ENCODE peak calls at places on chromosome 12, in six cellular contexts. Q, A, P, I, O and U are unnamed samples.

GRCh38 chr12:79674629-79675028 is 16.1 kb downstream of the PAWR start:
- DNase-seq in Q (no peak), A (no peak), P (no peak), I (no peak), O (peak), U (no peak)

GRCh38 chr12:75389061-75389460 is 1.8 kb upstream of the GLIPR1L2 start:
- DNase-seq in Q (no peak), A (no peak), P (no peak), I (no peak), O (peak), U (no peak)

GRCh38 chr12:52193991-52194390 is 2.2 kb upstream of the KRT80 start:
- DNase-seq in Q (no peak), A (no peak), P (no peak), I (no peak), O (no peak), U (no peak)

GRCh38 chr12:125220404-125221273 is 155.4 kb downstream of the AACS start:
- DNase-seq in Q (no peak), A (peak), P (no peak), I (no peak), O (no peak), U (peak)

GRCh38 chr12:117189725-117190209 is 503 bp downstream of the FBXO21 start:
- DNase-seq in Q (peak), A (peak), P (peak), I (peak), O (peak), U (peak)

GRCh38 chr12:85363382-85364190 is 83.6 kb downstream of the ALX1 start:
- DNase-seq in Q (no peak), A (no peak), P (no peak), I (no peak), O (peak), U (no peak)

GRCh38 chr12:98595152-98595988 is 1.9 kb downstream of the SLC25A3 start:
- DNase-seq in Q (no peak), A (no peak), P (no peak), I (no peak), O (peak), U (peak)

GRCh38 chr12:42356344-42356743 is 30.4 kb downstream of the PPHLN1 start:
- DNase-seq in Q (no peak), A (no peak), P (no peak), I (no peak), O (no peak), U (no peak)

GRCh38 chr12:4797096-4797495 is 76.9 kb downstream of the GALNT8 start:
- DNase-seq in Q (no peak), A (no peak), P (no peak), I (no peak), O (no peak), U (no peak)

GRCh38 chr12:40819427-40820108 is 127.3 kb downstream of the CNTN1 start:
- DNase-seq in Q (peak), A (peak), P (no peak), I (no peak), O (no peak), U (no peak)

GRCh38 chr12:94874086-94874985 is 129.2 kb downstream of the NDUFA12 start:
- DNase-seq in Q (no peak), A (no peak), P (peak), I (no peak), O (no peak), U (no peak)

GRCh38 chr12:94872671-94873367 is 130.7 kb downstream of the NDUFA12 start:
- DNase-seq in Q (no peak), A (peak), P (peak), I (no peak), O (no peak), U (no peak)

GRCh38 chr12:94872007-94872653 is 131.4 kb downstream of the NDUFA12 start:
- DNase-seq in Q (no peak), A (no peak), P (no peak), I (no peak), O (no peak), U (no peak)

GRCh38 chr12:94874986-94875312 is 128.5 kb downstream of the NDUFA12 start:
- DNase-seq in Q (no peak), A (no peak), P (peak), I (no peak), O (no peak), U (no peak)

DNA sequence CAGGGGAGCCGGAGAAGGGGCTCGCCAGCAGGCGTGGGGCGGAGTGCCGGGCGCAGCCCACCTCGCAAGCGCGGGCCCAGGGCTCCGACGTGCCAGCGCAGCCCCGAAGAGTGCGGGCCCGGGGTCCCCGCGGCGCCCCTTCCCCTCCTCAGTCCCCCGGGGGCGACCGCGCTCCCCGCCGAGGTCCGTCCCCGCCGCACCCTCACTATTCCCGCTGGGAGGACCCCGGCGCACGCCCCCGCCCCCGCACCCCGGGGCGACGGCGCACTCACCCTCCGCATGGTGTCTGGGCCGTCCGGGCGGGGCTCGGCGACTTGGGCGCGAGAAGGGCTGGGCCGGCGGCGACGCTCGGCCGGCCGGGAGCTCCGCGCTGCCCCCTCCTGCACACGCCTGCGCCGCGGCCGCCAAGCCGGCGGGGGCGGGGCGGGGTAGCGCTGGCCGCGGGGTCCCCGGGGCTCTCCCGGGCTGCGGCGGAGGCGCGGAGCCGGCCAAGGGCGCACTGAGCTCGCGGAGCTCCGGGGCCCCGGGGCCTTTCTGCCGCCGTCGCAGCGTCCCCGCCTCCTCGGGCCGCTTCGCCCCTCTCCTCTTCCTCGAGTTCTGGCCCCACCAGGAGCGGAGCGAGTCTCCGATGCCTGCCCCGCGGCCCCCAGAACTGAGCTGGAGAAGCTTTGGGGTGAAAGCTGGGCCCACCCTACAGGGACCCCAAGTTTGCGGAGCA is 130.0 kb downstream of the NDUFA12 start:
- DNase-seq in Q (peak), A (peak), P (peak), I (peak), O (no peak), U (no peak)
- TF ChIP-seq CTCF in Q (no peak), A (no peak), P (no peak), I (no peak), O (no peak), U (no peak)

GRCh38 chr12:1398673-1399072 is 195.7 kb downstream of the FBXL14 start:
- DNase-seq in Q (no peak), A (no peak), P (no peak), I (no peak), O (no peak), U (no peak)
- TF ChIP-seq CTCF in Q (no peak), A (no peak), P (no peak), I (no peak), O (no peak), U (no peak)

DNA sequence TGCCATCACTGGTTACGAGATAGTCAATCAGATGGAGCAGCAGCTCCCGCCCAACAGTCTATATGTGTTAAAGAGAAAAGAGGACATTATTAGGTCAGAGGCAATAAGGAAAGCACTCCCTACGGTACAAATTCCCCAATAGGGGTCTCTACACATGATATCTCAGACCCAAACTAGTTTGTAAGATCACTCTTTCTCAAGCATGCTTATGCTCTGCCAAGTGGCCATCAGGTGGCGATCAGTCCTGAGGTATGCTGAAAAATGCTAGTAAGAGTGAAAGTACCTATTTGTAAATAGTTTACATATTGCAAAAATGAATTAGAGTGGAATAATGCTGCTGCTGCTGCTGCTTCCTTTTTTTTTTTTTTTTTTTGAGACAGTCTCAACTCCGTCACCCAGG is 61.1 kb downstream of the CPM start:
- DNase-seq in Q (no peak), A (peak), P (peak), I (no peak), O (no peak), U (peak)
- TF ChIP-seq CTCF in Q (peak), A (no peak), P (peak), I (no peak), O (peak), U (peak)

GRCh38 chr12:46372131-46372851 is at the start of gene SLC38A2:
- DNase-seq in Q (peak), A (peak), P (peak), I (peak), O (peak), U (peak)
- TF ChIP-seq CTCF in Q (peak), A (no peak), P (no peak), I (no peak), O (no peak), U (no peak)

DNA sequence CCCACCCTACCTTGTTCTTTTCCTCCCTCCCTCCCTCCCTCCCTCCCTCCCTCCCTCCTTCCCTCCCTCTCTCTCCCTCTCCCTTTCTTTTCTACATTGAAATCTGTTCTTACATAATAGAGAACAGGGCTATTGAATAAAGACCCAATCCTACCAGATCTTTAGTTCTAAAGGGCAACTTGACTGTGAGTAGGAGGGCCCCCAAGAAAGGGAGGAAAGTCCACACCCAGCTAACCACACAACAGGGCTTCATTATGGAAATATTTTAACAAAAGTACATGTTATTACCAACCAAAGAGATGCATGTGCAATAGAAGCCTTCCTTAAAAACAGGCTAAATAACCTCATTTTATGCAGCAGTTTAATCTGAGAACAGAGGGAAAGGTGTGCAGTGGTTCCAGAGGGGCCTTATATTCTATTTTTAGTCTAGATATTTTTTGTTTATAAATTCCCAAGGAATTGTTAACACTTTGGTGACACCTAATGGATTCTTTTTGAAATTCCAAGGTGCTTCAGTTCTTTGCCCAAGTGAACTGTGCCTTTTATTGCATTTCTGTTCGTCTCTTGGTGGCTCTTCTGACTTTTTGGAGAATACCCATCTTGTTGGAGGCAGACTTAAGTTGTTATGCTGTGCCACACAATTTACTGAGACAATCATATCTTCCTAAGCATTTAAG is 63.0 kb downstream of the GNS start:
- DNase-seq in Q (no peak), A (no peak), P (no peak), I (no peak), O (no peak), U (no peak)
- TF ChIP-seq CTCF in Q (peak), A (no peak), P (no peak), I (peak), O (peak), U (no peak)

DNA sequence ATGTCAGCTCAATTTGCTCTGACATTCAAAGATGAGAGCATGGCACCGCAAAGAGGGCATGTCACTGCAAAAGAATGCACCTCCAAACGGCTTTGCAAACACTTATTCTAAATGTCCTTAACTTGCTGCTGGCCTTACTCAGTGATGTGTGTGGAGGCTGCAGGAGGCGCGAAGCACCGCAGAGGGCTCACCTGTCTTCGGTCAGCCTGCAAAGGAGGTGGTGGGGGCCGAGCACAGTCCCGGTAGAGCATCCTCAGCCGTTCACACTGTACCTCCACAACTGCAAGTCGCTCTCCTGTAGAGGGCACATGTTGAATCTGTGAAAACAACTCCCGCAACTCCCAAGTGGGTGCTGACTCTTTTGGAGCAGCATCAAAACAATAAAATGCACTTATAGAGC is 93.8 kb downstream of the TRAFD1 start:
- DNase-seq in Q (no peak), A (no peak), P (no peak), I (no peak), O (no peak), U (no peak)
- TF ChIP-seq CTCF in Q (no peak), A (no peak), P (no peak), I (no peak), O (no peak), U (no peak)

GRCh38 chr12:66555113-66555512 is 123.8 kb downstream of the GRIP1 start:
- DNase-seq in Q (no peak), A (no peak), P (no peak), I (no peak), O (no peak), U (no peak)
- TF ChIP-seq CTCF in Q (no peak), A (no peak), P (no peak), I (no peak), O (no peak), U (no peak)

GRCh38 chr12:109448272-109448671 is 28.8 kb downstream of the KCTD10 start:
- DNase-seq in Q (no peak), A (no peak), P (no peak), I (no peak), O (no peak), U (no peak)
- TF ChIP-seq CTCF in Q (no peak), A (no peak), P (no peak), I (no peak), O (no peak), U (no peak)